ENCODE peak calls at places on chromosome 5, in ten cellular contexts. Q is thyroid gland, A is body of pancreas, M is A549, O is tibial nerve, R is HCT116, B is breast epithelium, S is sigmoid colon, P is heart left ventricle, W is Peyer's patch. C is an unnamed sample. For H3K9me3, the result is how much of the 10 kb centered on the place peaks cover.

GRCh38 chr5:13359326-13359725 is 585.2 kb downstream of the DNAH5 start:
- DNase-seq in O (no peak), S (no peak), Q (no peak), W (no peak), P (no peak), B (no peak), A (no peak), R (no peak), M (no peak), C (no peak)

GRCh38 chr5:96537386-96537785 is 104.3 kb upstream of the PCSK1 start:
- DNase-seq in B (no peak), M (no peak), Q (no peak), P (no peak), S (no peak), W (no peak), O (no peak), R (no peak), A (no peak), C (no peak)

GRCh38 chr5:80069918-80070318 is 34.8 kb downstream of the THBS4 start:
- DNase-seq in A (no peak), O (no peak), S (no peak), R (no peak), P (peak), M (no peak), W (no peak), Q (no peak), B (no peak), C (no peak)

GRCh38 chr5:150502847-150503246 is 5.1 kb upstream of the NDST1 start:
- DNase-seq in O (no peak), P (no peak), B (no peak), M (no peak), Q (no peak), W (no peak), A (no peak), S (no peak), R (no peak), C (no peak)

GRCh38 chr5:54844905-54845566 is 140.4 kb downstream of the ESM1 start:
- DNase-seq in W (no peak), A (no peak), B (no peak), P (no peak), O (no peak), Q (no peak), S (no peak), M (no peak), R (peak), C (no peak)

GRCh38 chr5:150656191-150657132 is 4.6 kb upstream of the MYOZ3 start:
- DNase-seq in S (peak), B (no peak), P (peak), A (peak), M (peak), Q (peak), R (no peak), O (no peak), W (peak), C (peak)

GRCh38 chr5:134595458-134595838 is 37.2 kb downstream of the SAR1B start:
- DNase-seq in S (no peak), W (no peak), B (no peak), R (no peak), A (no peak), M (no peak), P (no peak), O (no peak), Q (no peak), C (no peak)

GRCh38 chr5:136364307-136364706 is 1.0 kb downstream of the TRPC7 start:
- DNase-seq in A (no peak), P (no peak), B (no peak), O (no peak), R (no peak), S (no peak), Q (no peak), M (peak), W (no peak), C (no peak)

GRCh38 chr5:120366047-120366446 is 98.1 kb upstream of the PRR16 start:
- DNase-seq in M (no peak), A (no peak), S (no peak), Q (no peak), B (no peak), W (no peak), R (no peak), P (no peak), O (no peak), C (no peak)

GRCh38 chr5:124706729-124707361 is 39.6 kb downstream of the ZNF608 start:
- DNase-seq in M (no peak), S (no peak), A (peak), Q (peak), R (no peak), P (no peak), O (peak), W (no peak), B (no peak), C (peak)

GRCh38 chr5:166086568-166086967 is 2204.9 kb upstream of the WWC1 start:
- DNase-seq in O (no peak), P (no peak), M (no peak), A (no peak), S (no peak), Q (no peak), B (no peak), W (no peak), R (no peak), C (no peak)

GRCh38 chr5:41252036-41252435 is 38.7 kb upstream of the C6 start:
- DNase-seq in R (no peak), A (no peak), B (no peak), P (no peak), M (no peak), W (no peak), Q (no peak), O (no peak), S (no peak), C (no peak)

GRCh38 chr5:77751328-77752023 is 24.7 kb downstream of the TBCA start:
- DNase-seq in O (no peak), B (no peak), Q (no peak), W (no peak), S (no peak), M (no peak), R (no peak), P (no peak), A (no peak), C (no peak)

GRCh38 chr5:94771742-94772141 is 153.3 kb downstream of the SLF1 start:
- DNase-seq in P (no peak), A (no peak), M (no peak), B (no peak), W (no peak), Q (no peak), O (no peak), S (no peak), R (no peak), C (no peak)

GRCh38 chr5:90488791-90489190 is 14.1 kb downstream of the POLR3G start:
- DNase-seq in R (no peak), W (no peak), O (no peak), Q (no peak), A (no peak), M (no peak), S (no peak), B (no peak), P (no peak), C (no peak)

GRCh38 chr5:93585753-93586385 is 2.8 kb downstream of the NR2F1 start:
- DNase-seq in R (no peak), W (no peak), Q (no peak), M (no peak), O (no peak), S (peak), A (no peak), B (no peak), P (no peak), C (no peak)

GRCh38 chr5:13932561-13932960 is 11.9 kb downstream of the DNAH5 start:
- DNase-seq in B (no peak), W (no peak), S (no peak), O (no peak), Q (no peak), P (no peak), A (no peak), R (no peak), M (no peak), C (no peak)

GRCh38 chr5:171420429-171421231 is 1.2 kb downstream of the FGF18 start:
- DNase-seq in M (no peak), Q (peak), O (peak), B (peak), R (no peak), A (peak), P (peak), W (peak), S (peak), C (peak)

GRCh38 chr5:78108564-78108963 is 185.9 kb downstream of the AP3B1 start:
- DNase-seq in A (no peak), W (no peak), S (no peak), P (no peak), B (no peak), R (no peak), M (no peak), Q (no peak), O (no peak), C (no peak)

GRCh38 chr5:56306433-56307150 is 73.5 kb upstream of the ANKRD55 start:
- DNase-seq in A (no peak), B (no peak), S (no peak), R (no peak), Q (peak), P (no peak), M (no peak), W (no peak), O (no peak), C (no peak)

GRCh38 chr5:109859537-109859936 is 169.8 kb downstream of the MAN2A1 start:
- DNase-seq in M (no peak), R (no peak), P (no peak), A (no peak), B (no peak), O (no peak), Q (no peak), S (no peak), W (no peak), C (no peak)

GRCh38 chr5:41835625-41836024 is 34.6 kb downstream of the OXCT1 start:
- DNase-seq in W (no peak), O (peak), P (peak), B (no peak), M (no peak), S (peak), Q (peak), A (no peak), R (peak), C (no peak)

GRCh38 chr5:152864993-152865392 is 459.9 kb upstream of the NMUR2 start:
- DNase-seq in A (no peak), W (no peak), B (no peak), O (no peak), Q (no peak), P (no peak), R (no peak), S (no peak), M (no peak), C (no peak)

GRCh38 chr5:113678924-113679575 is 165.6 kb downstream of the YTHDC2 start:
- DNase-seq in W (no peak), O (peak), P (no peak), S (no peak), Q (peak), R (peak), M (peak), B (no peak), A (peak), C (no peak)

GRCh38 chr5:40828690-40829661 is 6.0 kb downstream of the RPL37 start:
- DNase-seq in B (no peak), P (no peak), W (no peak), O (no peak), Q (no peak), M (no peak), A (no peak), S (no peak), R (no peak), C (no peak)

GRCh38 chr5:151706906-151707305 is 20.2 kb upstream of the SPARC start:
- DNase-seq in B (no peak), A (no peak), W (no peak), O (no peak), P (no peak), Q (no peak), S (no peak), M (no peak), R (no peak), C (no peak)

GRCh38 chr5:10452768-10453331 is 11.2 kb downstream of the ROPN1L start:
- DNase-seq in P (no peak), R (peak), M (peak), B (no peak), A (no peak), S (no peak), Q (peak), W (no peak), O (no peak), C (no peak)

GRCh38 chr5:154088801-154089200 is 50.0 kb downstream of the MFAP3 start:
- DNase-seq in S (no peak), P (no peak), M (no peak), R (no peak), A (no peak), O (no peak), B (no peak), W (no peak), Q (no peak), C (no peak)

GRCh38 chr5:32130865-32131264 is 43.3 kb downstream of the GOLPH3 start:
- DNase-seq in Q (no peak), A (no peak), M (no peak), B (no peak), W (no peak), S (no peak), O (no peak), R (no peak), P (no peak), C (no peak)

GRCh38 chr5:171580506-171581265 is 161.2 kb downstream of the FGF18 start:
- DNase-seq in S (no peak), B (no peak), A (no peak), R (no peak), M (no peak), Q (no peak), O (no peak), W (no peak), P (no peak), C (no peak)

GRCh38 chr5:42930934-42931333 is 109.2 kb downstream of the ANXA2R start:
- DNase-seq in A (no peak), P (no peak), B (no peak), Q (no peak), M (no peak), R (no peak), W (no peak), O (no peak), S (no peak), C (no peak)

GRCh38 chr5:32017638-32018429 is 156.3 kb downstream of the GOLPH3 start:
- DNase-seq in P (no peak), Q (peak), S (peak), O (peak), A (no peak), M (no peak), R (no peak), W (no peak), B (no peak), C (no peak)

GRCh38 chr5:146499680-146500079 is 16.3 kb downstream of the GPR151 start:
- DNase-seq in M (no peak), O (no peak), W (no peak), S (no peak), B (no peak), Q (no peak), P (no peak), R (no peak), A (no peak), C (no peak)

GRCh38 chr5:158807-159447 is 32.4 kb upstream of the LRRC14B start:
- DNase-seq in W (no peak), Q (no peak), S (no peak), A (no peak), O (no peak), B (no peak), R (no peak), M (no peak), P (no peak), C (no peak)

GRCh38 chr5:111830333-111830732 is 73.3 kb upstream of the NREP start:
- DNase-seq in M (no peak), W (no peak), O (no peak), B (no peak), S (no peak), P (no peak), R (peak), A (no peak), Q (no peak), C (no peak)

GRCh38 chr5:97496037-97496436 is 313.0 kb upstream of the RIOK2 start:
- DNase-seq in B (no peak), P (no peak), A (no peak), O (no peak), M (no peak), W (no peak), Q (no peak), R (no peak), S (no peak), C (no peak)

GRCh38 chr5:30693326-30693725 is 500.2 kb upstream of the CDH6 start:
- DNase-seq in P (no peak), Q (no peak), S (no peak), R (no peak), B (no peak), A (no peak), O (no peak), W (no peak), M (no peak), C (no peak)

GRCh38 chr5:107305999-107306398 is 364.7 kb downstream of the EFNA5 start:
- DNase-seq in M (no peak), R (no peak), W (no peak), Q (no peak), O (no peak), S (no peak), B (no peak), P (no peak), A (no peak), C (no peak)

GRCh38 chr5:15938961-15939360 is 240.6 kb downstream of the MARCHF11 start:
- DNase-seq in A (no peak), P (no peak), R (no peak), O (no peak), M (no peak), S (no peak), B (no peak), Q (no peak), W (no peak), C (no peak)

GRCh38 chr5:8581047-8581446 is 712.1 kb downstream of the MTRR start:
- DNase-seq in Q (no peak), A (no peak), W (no peak), S (no peak), B (no peak), R (no peak), M (no peak), P (no peak), O (no peak), C (no peak)

GRCh38 chr5:8580298-8580697 is 711.4 kb downstream of the MTRR start:
- DNase-seq in O (no peak), Q (no peak), R (no peak), B (no peak), S (no peak), W (no peak), P (no peak), M (no peak), A (no peak), C (no peak)

DNA sequence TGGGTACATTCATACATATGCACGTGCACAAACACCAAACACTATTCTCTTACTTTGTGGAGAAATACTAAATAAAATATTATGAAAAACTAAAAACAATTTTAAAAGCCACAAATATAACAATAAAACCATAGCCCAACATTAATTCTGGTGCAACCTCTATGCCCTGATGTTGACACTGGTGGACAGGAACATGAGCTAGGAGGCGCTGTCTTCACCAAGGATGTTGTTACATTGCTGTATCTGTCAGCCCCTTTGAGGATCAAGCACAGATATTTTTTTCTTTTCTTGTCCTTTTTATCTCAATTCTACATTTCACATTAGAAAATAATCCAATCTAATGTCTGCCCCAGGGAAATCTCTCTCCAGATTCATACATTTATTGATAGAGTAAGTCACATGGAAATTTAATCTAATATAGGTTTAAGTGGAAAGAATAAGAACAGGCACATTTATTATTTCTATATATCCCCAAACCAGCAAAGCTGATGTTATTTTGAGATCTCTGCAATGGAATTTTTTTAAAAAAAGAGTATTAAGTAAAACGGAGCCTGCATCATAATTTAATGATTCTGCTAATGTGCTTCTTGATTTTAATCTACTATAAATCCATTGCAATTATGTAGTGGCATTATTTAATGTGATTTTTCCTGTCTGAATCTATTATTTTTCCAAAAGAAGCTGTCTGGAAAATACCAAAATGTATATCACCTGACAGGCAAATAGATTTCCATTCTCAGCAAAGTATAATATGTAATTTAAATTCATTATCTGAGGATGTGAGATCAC is 716.5 kb downstream of the MTRR start:
- DNase-seq in W (no peak), B (no peak), A (no peak), R (no peak), O (no peak), Q (no peak), P (no peak), M (no peak), S (no peak), C (no peak)
- TF ChIP-seq CTCF in W (no peak), B (no peak), A (no peak), R (no peak), O (no peak), Q (no peak), P (no peak), M (no peak), S (no peak), C (no peak)

DNA sequence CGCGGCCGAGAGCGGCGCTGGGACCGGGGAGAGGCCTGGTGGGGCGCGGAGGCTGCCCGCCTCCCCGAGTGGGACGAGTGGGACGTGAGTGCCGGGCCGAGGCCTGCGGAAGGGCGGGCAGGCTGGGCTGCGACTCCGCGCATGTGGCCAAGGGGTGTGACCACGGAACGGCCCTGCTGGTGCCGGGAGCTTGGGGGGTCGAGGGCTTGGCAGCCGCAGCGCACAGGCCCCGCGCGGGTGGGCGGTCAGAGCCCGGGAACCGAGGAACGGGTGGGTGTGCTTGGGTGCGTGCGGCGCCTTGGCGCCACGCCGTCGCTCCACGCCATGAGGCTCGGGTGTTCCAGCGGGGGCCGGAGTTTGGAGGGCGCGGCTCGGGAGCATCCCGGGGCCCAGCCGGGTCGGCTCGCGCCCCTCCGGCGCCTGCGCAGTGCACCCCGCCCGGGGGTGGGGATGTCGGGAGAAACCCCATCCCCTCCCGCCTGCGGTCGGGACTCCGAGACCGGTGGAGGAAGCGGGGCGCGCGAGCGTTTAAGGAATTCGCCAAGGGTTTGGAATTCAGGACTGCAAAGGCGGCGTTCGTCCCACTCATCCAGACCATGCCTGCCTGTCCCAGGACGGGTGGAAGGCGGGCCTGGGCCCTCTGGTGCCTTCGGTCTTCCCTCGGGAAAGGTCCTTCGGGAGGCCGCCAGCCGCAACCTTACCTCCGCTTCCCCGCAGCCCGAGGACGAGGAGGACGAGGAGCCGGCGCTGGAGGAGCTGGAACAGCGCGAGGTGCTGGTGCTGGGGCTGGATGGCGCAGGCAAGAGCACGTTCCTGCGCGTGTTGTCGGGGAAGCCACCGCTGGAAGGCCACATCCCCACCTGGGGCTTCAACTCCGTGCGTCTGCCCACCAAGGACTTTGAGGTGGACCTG is 632 bp downstream of the ARL10 start:
- DNase-seq in S (peak), Q (peak), P (peak), O (no peak), M (no peak), W (peak), A (peak), R (no peak), B (no peak), C (no peak)
- TF ChIP-seq POLR2A in S (no peak), Q (no peak), P (no peak), O (peak), M (no peak), W (no peak), A (no peak), R (no peak), B (no peak), C (no peak)

DNA sequence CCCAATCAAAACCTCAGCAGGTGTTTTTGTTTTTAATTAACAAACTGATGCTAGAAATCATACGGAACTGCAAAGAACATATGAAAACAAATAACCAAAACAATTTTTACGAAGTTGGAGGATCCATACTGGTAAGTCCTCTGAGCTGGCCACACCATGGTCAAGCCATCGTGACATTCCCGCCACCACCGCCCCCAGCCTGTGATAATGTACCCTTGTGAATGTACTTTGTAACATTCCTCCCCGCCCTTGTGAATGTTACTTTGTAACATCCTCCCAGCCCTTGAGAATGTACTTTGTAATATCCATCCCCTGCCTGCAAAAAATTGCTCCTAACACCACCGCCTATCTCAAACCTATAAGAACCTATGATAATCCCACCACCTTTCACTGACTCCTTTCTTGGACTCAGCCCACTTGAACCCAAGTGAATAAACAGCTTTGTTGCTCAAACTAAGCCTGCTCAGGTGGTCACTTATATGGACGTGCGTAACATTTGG is 63.3 kb downstream of the RAPGEF6 start:
- DNase-seq in A (no peak), S (no peak), B (no peak), R (no peak), W (no peak), O (no peak), Q (no peak), M (no peak), P (no peak), C (no peak)
- H3K9me3 ChIP-seq in A (under half), S (under half), B (under half), R (under half), W (under half), O (under half), Q (under half), M (under half), P (under half), C (under half)

GRCh38 chr5:59450245-59450644 is 443.3 kb downstream of the PDE4D start:
- DNase-seq in S (no peak), W (no peak), A (no peak), M (no peak), B (no peak), R (no peak), Q (no peak), O (no peak), P (no peak), C (no peak)

GRCh38 chr5:59445741-59446140 is 447.8 kb downstream of the PDE4D start:
- DNase-seq in B (no peak), R (no peak), S (no peak), W (no peak), M (no peak), P (no peak), A (no peak), O (no peak), Q (no peak), C (no peak)
- TF ChIP-seq CTCF in B (no peak), R (no peak), S (no peak), W (no peak), M (no peak), P (no peak), A (no peak), O (no peak), Q (no peak), C (no peak)